ENCODE peak calls at places on chromosomes 3 and 15, in four cellular contexts. D is HS-5; M is stimulated activated naive B cell treated with anti-CD40 and anti-IgM and Interleukin-4, amounts not matched to agents 10 μg/mL and 1 μg/mL and 100 μg/mL, for 72 hours; B is ACHN. W is an unnamed sample.

GRCh38 chr3:187015903-187016638 is 85.7 kb downstream of the ST6GAL1 start:
- DNase-seq in B (no peak), D (no peak), M (peak; percentile 76), W (no peak)

GRCh38 chr3:149527531-149528343 is 53.2 kb downstream of the TM4SF4 start:
- DNase-seq in D (no peak), B (no peak), M (no peak), W (no peak)

GRCh38 chr3:183226333-183226732 is 26.7 kb upstream of the B3GNT5 start:
- DNase-seq in M (no peak), D (no peak), B (no peak), W (no peak)

GRCh38 chr3:129449279-129450115 is 9.5 kb downstream of the IFT122 start:
- DNase-seq in D (no peak), B (no peak), M (no peak), W (no peak)

GRCh38 chr15:40346579-40347558 is 4.0 kb upstream of the PHGR1 start:
- DNase-seq in B (no peak), D (no peak), M (no peak), W (no peak)

GRCh38 chr3:177807150-177807875 is 610.0 kb upstream of the TBL1XR1 start:
- DNase-seq in B (no peak), M (no peak), D (no peak), W (no peak)

GRCh38 chr3:44041726-44042125 is 200.0 kb upstream of the TOPAZ1 start:
- DNase-seq in M (no peak), B (no peak), D (no peak), W (no peak)

GRCh38 chr15:86080302-86080701 is 631 bp downstream of the AGBL1 start:
- DNase-seq in M (no peak), D (no peak), B (no peak), W (no peak)

GRCh38 chr15:47861186-47861585 is 143.9 kb downstream of the SEMA6D start:
- DNase-seq in B (no peak), D (no peak), M (no peak), W (no peak)

GRCh38 chr15:45773149-45773548 is 138.3 kb downstream of the SQOR start:
- DNase-seq in D (no peak), B (no peak), M (no peak), W (no peak)

GRCh38 chr3:65672876-65673815 is 365.6 kb downstream of the MAGI1 start:
- DNase-seq in B (peak; percentile 51), M (peak; percentile 1), D (no peak), W (peak; percentile 5)

GRCh38 chr15:66723826-66724731 is 22.0 kb downstream of the SMAD6 start:
- DNase-seq in M (no peak), B (no peak), D (no peak), W (no peak)

GRCh38 chr3:57079221-57079831 is 18.9 kb downstream of the SPATA12 start:
- DNase-seq in B (peak; percentile 52), M (peak; percentile 5), D (no peak), W (no peak)

GRCh38 chr3:178436773-178437172 is 99.5 kb upstream of the KCNMB2 start:
- DNase-seq in B (peak; percentile 39), M (no peak), D (no peak), W (peak; percentile 12)

GRCh38 chr15:56786966-56787365 is 53.7 kb upstream of the ZNF280D start:
- DNase-seq in M (no peak), D (no peak), B (no peak), W (no peak)

W was measured in GM19239.